ENCODE peak calls at places on chromosome 3, in five cellular contexts. M is mesothelial cell of epicardium; V is bronchial epithelial cell; G is COR-L47; J is stimulated activated CD4-positive, alpha-beta T cell treated with anti-CD3 and anti-CD28 coated beads, Interleukin-2, amount 100 ng/mL, for 48 hours. B is an unnamed sample.

GRCh38 chr3:127143172-127143571 is 49.8 kb upstream of the PRR23E start:
- DNase-seq in M (no peak), V (no peak), G (no peak), J (no peak), B (no peak)

GRCh38 chr3:115792206-115792955 is 169.1 kb downstream of the GAP43 start:
- DNase-seq in M (no peak), V (peak), G (no peak), J (no peak), B (no peak)

GRCh38 chr3:123084192-123084591 is 17.4 kb downstream of the PDIA5 start:
- DNase-seq in M (no peak), V (no peak), G (no peak), J (no peak), B (no peak)

GRCh38 chr3:146152841-146153240 is 8.1 kb downstream of the PLOD2 start:
- DNase-seq in M (no peak), V (no peak), G (no peak), J (no peak), B (no peak)

GRCh38 chr3:129003578-129004112 is 2.5 kb downstream of the EFCC1 start:
- DNase-seq in M (no peak), V (peak), G (peak), J (no peak), B (peak)

GRCh38 chr3:81581966-81582599 is 179.4 kb downstream of the GBE1 start:
- DNase-seq in M (no peak), V (peak), G (peak), J (no peak), B (no peak)

GRCh38 chr3:129596194-129597086 is 10.0 kb downstream of the PLXND1 start:
- DNase-seq in M (no peak), V (no peak), G (no peak), J (no peak), B (peak)

GRCh38 chr3:118772036-118773030 is 262.3 kb downstream of the IGSF11 start:
- DNase-seq in M (no peak), V (peak), G (peak), J (peak), B (no peak)

GRCh38 chr3:171561601-171562323 is 101.6 kb upstream of the TNIK start:
- DNase-seq in M (no peak), V (no peak), G (no peak), J (no peak), B (no peak)

B was measured in lung.